ENCODE peak calls at places on chromosomes 12 and 14, in eight cellular contexts. J is esophagus squamous epithelium, S is body of pancreas, V is adrenal gland, Y is stomach, K is transverse colon, H is A549, L is HCT116. I is an unnamed sample.

GRCh38 chr12:662541-663292 is 528 bp downstream of the NINJ2 start:
- DNase-seq in H (no peak), Y (no peak), J (no peak), V (no peak), L (no peak), K (no peak), S (no peak), I (no peak)

GRCh38 chr14:68239988-68240387 is 420.4 kb downstream of the RAD51B start:
- DNase-seq in K (peak; percentile 50), V (no peak), H (no peak), Y (no peak), S (no peak), J (no peak), L (no peak), I (no peak)

GRCh38 chr14:101402936-101403660 is 158.2 kb upstream of the DIO3 start:
- DNase-seq in H (no peak), K (no peak), V (no peak), Y (no peak), L (no peak), J (no peak), S (no peak), I (no peak)

GRCh38 chr14:51368721-51369163 is 128.7 kb downstream of the TMX1 start:
- DNase-seq in H (no peak), L (no peak), V (no peak), S (no peak), J (no peak), K (no peak), Y (no peak), I (peak; percentile 40)

GRCh38 chr12:118189761-118190181 is 53.8 kb downstream of the PEBP1 start:
- DNase-seq in K (no peak), H (no peak), S (peak; percentile 19), Y (no peak), V (peak; percentile 27), L (no peak), J (no peak), I (no peak)

GRCh38 chr12:26044007-26044394 is 80.8 kb downstream of the BHLHE41 start:
- DNase-seq in K (no peak), L (no peak), V (no peak), S (no peak), H (no peak), Y (no peak), J (no peak), I (no peak)

GRCh38 chr12:49868952-49869815 is 26.3 kb upstream of the BCDIN3D start:
- DNase-seq in Y (peak; percentile 83), L (no peak), S (peak; percentile 56), H (peak; percentile 22), V (peak; percentile 69), J (no peak), K (peak; percentile 46), I (peak; percentile 64)

GRCh38 chr12:105840384-105840783 is 298.4 kb downstream of the NUAK1 start:
- DNase-seq in H (no peak), K (no peak), L (no peak), Y (no peak), J (no peak), S (no peak), V (no peak), I (no peak)

GRCh38 chr12:67705394-67706370 is 57.1 kb downstream of the DYRK2 start:
- DNase-seq in H (peak; percentile 62), L (no peak), J (no peak), Y (no peak), K (no peak), S (no peak), V (no peak), I (no peak)

GRCh38 chr12:49342066-49342913 is 4.4 kb upstream of the DNAJC22 start:
- DNase-seq in L (peak; percentile 79), V (peak; percentile 65), S (peak; percentile 67), Y (peak; percentile 75), K (peak; percentile 88), H (peak; percentile 95), J (no peak), I (peak; percentile 87)

GRCh38 chr14:72545411-72546311 is 348.2 kb downstream of the DPF3 start:
- DNase-seq in L (no peak), V (no peak), H (no peak), K (no peak), Y (no peak), S (no peak), J (no peak), I (peak; percentile 40)

GRCh38 chr12:96902076-96902475 is 5.0 kb upstream of the NEDD1 start:
- DNase-seq in Y (no peak), S (no peak), J (no peak), L (no peak), K (no peak), H (peak; percentile 48), V (no peak), I (no peak)

GRCh38 chr12:96907681-96908163 is 665 bp downstream of the NEDD1 start:
- DNase-seq in Y (no peak), H (peak; percentile 26), V (peak; percentile 19), S (peak; percentile 18), L (no peak), J (no peak), K (peak; percentile 14), I (no peak)

GRCh38 chr12:96908170-96908675 is 1.2 kb downstream of the NEDD1 start:
- DNase-seq in S (no peak), K (no peak), J (no peak), H (no peak), V (no peak), Y (no peak), L (no peak), I (no peak)

GRCh38 chr12:96906498-96906848 is 584 bp upstream of the NEDD1 start:
- DNase-seq in L (no peak), K (no peak), H (no peak), V (no peak), Y (no peak), J (no peak), S (no peak), I (no peak)

GRCh38 chr12:96906849-96907664 is at the start of gene NEDD1:
- DNase-seq in Y (peak; percentile 87), S (peak; percentile 82), H (peak; percentile 84), K (peak; percentile 89), J (no peak), V (peak; percentile 83), L (peak; percentile 45), I (peak; percentile 80)
- TF ChIP-seq POLR2A in Y (no peak), S (peak; percentile 73), H (peak; percentile 74), K (peak; percentile 74), J (peak; percentile 84), V (peak; percentile 57), L (peak; percentile 69), I (peak; percentile 65)

DNA sequence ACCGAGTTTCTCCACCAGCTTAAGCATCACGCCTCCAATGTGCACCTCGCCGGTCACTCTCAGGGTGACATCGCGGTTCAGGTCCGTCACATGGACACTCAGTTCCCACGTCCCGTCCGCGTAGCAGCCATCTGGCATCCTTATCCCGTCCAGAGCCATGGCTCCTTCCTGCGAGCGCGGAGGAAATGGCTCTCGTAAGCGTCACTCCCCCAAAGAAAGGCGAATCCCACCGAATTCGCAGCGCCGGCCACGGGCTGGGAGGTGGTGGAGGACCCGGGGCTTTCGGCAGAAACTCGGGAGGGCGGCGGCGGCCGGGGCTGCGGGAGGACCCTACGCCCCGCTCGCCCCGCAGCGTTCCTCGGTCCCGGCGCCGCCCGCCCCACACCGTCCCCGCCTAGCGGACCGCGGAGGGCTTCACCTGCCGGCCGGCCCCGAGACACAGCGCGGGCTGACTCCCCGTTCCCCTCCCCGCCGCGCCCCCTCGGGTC is 396 bp downstream of the FERMT2 start:
- DNase-seq in S (peak; percentile 45), H (peak; percentile 55), Y (peak; percentile 35), K (peak; percentile 38), J (no peak), L (no peak), V (peak; percentile 58), I (peak; percentile 22)
- TF ChIP-seq POLR2A in S (peak; percentile 38), H (no peak), Y (no peak), K (no peak), J (no peak), L (no peak), V (no peak), I (peak; percentile 24)

DNA sequence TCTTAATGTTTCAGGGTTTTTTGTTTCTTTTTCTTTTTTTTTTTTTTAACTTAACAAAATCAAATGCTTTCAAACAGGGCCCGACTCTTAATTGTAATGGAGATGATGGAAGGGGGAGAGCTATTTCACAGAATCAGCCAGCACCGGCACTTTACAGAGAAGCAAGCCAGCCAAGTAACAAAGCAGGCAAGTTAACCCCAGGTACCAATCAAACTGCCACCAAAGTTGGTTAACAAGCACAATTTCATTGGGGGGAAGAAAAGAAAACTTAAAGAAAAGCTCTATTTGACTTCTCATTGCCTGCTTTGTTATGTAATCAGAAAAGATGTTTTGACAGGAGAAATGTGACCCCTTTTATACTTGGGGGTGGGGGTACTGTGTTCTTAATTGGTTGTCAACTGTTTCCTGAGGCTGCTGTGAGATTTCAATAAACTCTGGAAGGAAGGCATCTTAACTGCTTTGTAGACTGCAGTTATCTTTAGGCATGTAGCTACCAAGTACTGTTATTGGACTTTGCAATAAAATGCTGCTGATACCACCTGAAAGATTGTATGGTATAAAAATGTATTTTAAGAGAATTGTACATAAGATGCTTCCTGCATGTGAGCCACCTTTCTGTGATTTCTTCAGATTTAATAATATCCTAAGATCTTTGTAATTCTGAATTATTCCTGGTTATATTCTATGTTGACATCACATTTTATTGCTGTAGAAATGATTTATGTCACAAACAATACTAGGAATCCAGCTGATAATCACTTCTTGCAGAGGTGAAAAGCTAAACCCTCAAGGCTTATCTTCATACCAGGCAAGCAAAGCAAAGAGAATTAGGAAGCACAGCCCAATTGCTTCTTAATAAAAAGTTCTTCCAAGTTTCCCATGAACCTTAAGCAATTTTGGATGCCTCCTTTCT is 26.9 kb downstream of the MAPKAPK5 start:
- DNase-seq in H (no peak), S (no peak), K (no peak), V (no peak), J (no peak), L (no peak), Y (no peak), I (no peak)
- TF ChIP-seq POLR2A in H (no peak), S (no peak), K (no peak), V (no peak), J (no peak), L (no peak), Y (no peak), I (no peak)

GRCh38 chr14:94975366-94975765 is 182.0 kb downstream of the DICER1 start:
- DNase-seq in J (no peak), S (no peak), Y (no peak), K (no peak), H (no peak), V (no peak), L (no peak), I (no peak)

GRCh38 chr14:94971750-94972149 is 185.6 kb downstream of the DICER1 start:
- DNase-seq in J (no peak), K (peak; percentile 38), H (no peak), S (no peak), V (no peak), L (no peak), Y (peak; percentile 44), I (no peak)

GRCh38 chr14:94974893-94975292 is 182.4 kb downstream of the DICER1 start:
- DNase-seq in K (no peak), L (no peak), V (no peak), J (no peak), H (no peak), Y (no peak), S (no peak), I (no peak)

GRCh38 chr14:94974422-94974821 is 182.9 kb downstream of the DICER1 start:
- DNase-seq in K (no peak), Y (no peak), V (no peak), J (no peak), S (no peak), H (no peak), L (no peak), I (no peak)

DNA sequence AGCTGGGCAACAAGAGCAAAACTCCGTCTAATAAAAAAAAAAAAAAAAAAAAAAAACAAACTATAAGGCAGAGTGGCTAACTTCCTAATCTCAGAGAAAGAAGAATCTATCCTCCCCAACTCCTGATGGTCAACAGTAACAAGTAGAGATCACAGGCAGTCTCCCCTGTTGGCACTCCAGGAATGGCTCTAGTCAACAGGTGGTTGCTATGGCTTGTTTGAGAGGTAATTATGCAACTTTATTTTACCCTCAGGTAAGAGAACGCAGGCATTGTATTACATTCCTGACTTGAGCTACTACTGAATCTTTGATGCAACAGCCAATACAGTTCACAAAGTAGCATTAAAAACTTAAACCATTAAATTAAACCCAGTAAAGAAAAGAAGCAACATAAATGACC is 180.3 kb downstream of the DICER1 start:
- DNase-seq in J (no peak), S (no peak), V (no peak), L (no peak), K (no peak), Y (no peak), H (no peak), I (no peak)
- TF ChIP-seq POLR2A in J (no peak), S (no peak), V (no peak), L (no peak), K (no peak), Y (no peak), H (no peak), I (no peak)

I was measured in H54.